ENCODE peak calls at places on chromosomes 4 and X, in six cellular contexts. W is upper lobe of left lung, G is transverse colon, X is tibial nerve, O is A549, E is ovary. D is an unnamed sample.

GRCh38 chrX:115650916-115651315 is 89.9 kb downstream of the PLS3 start:
- DNase-seq in E (no peak), O (peak), W (no peak), G (peak), X (no peak), D (peak)

GRCh38 chr4:100421356-100421978 is 96.4 kb downstream of the EMCN start:
- DNase-seq in X (no peak), W (no peak), O (peak), E (no peak), G (no peak), D (no peak)

GRCh38 chrX:123860983-123861382 is 1.1 kb downstream of the XIAP start:
- DNase-seq in E (no peak), X (no peak), W (no peak), O (no peak), G (no peak), D (no peak)

GRCh38 chr4:188190461-188190860 is 51.2 kb downstream of the TRIML1 start:
- DNase-seq in O (no peak), G (no peak), X (no peak), W (no peak), E (no peak), D (no peak)

GRCh38 chr4:10079951-10080873 is 36.4 kb downstream of the WDR1 start:
- DNase-seq in O (no peak), E (no peak), W (peak), G (no peak), X (no peak), D (peak)

GRCh38 chrX:39905475-39905889 is 192.3 kb downstream of the BCOR start:
- DNase-seq in X (no peak), G (peak), O (no peak), E (no peak), W (no peak), D (no peak)

GRCh38 chr4:156656911-156657310 is 314.7 kb downstream of the PDGFC start:
- DNase-seq in E (no peak), W (no peak), G (no peak), O (no peak), X (no peak), D (no peak)

GRCh38 chrX:57932266-57932665 is 22.0 kb upstream of the ZXDA start:
- DNase-seq in O (no peak), W (no peak), E (no peak), X (no peak), G (no peak), D (no peak)

GRCh38 chrX:2500091-2500680 is 590 bp downstream of the DHRSX start:
- DNase-seq in E (peak), W (peak), X (no peak), O (peak), G (peak), D (peak)

GRCh38 chrX:136896121-136896914 is 15.8 kb upstream of the RBMX start:
- DNase-seq in E (no peak), O (no peak), W (no peak), X (no peak), G (no peak), D (no peak)

GRCh38 chrX:54794004-54794403 is 4.1 kb downstream of the ITIH6 start:
- DNase-seq in G (no peak), W (no peak), O (no peak), X (no peak), E (no peak), D (no peak)

DNA sequence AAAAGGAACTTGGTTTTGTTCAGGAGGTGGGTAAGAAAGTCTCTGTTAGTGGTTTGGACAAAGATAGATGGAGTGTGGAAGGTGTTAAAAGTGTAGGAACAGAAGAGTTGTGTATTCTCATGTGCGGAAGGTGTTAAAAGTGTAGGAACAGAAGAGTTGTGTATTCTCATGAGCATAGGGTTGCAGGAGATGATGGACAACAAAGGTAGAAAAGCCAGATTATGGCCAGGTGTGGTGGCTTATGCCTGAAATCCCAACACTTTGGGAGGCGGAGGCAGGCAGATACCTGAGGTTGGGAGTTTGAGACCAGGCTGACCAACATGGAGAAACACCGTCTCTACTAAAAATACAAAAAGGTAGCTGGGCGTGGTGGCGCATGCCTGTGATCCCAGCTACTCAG is 2.5 kb downstream of the RPL34 start:
- DNase-seq in O (no peak), E (no peak), G (no peak), X (no peak), W (no peak), D (no peak)
- H3K4me3 ChIP-seq in O (peak), E (no peak), G (no peak), X (no peak), W (no peak), D (no peak)

DNA sequence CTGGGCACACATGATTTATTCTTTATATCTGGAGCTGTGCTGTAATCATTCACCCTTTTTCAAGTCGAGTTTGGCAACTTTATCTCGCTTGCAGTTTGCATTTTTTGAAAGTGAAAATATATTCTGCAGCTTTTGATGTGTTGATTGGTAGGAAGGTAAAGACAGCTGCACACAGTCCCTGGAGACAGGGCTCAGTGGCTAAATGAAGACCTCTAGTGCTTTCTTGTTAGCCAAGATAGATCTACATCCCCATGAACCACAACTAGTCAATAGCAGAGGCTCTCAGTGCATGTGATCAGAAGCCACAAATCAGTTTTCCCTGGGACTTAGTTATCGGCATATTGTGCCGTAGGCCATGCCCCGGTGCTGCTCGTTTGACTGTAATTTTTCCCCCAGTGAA is 587.7 kb upstream of the PITX2 start:
- DNase-seq in X (no peak), G (no peak), O (no peak), W (no peak), E (no peak), D (no peak)
- TF ChIP-seq EP300 in X (no peak), G (no peak), O (no peak), W (no peak), E (no peak), D (no peak)

GRCh38 chr4:158170691-158171455 is 2.0 kb downstream of the GASK1B start:
- DNase-seq in G (peak), X (peak), E (peak), W (peak), O (no peak), D (no peak)

GRCh38 chr4:158169516-158169915 is 3.3 kb downstream of the GASK1B start:
- DNase-seq in W (no peak), X (no peak), E (no peak), O (no peak), G (no peak), D (no peak)

GRCh38 chr4:158171456-158171790 is 1.4 kb downstream of the GASK1B start:
- DNase-seq in X (no peak), W (no peak), O (no peak), E (no peak), G (no peak), D (no peak)

GRCh38 chr4:158168606-158169005 is 4.2 kb downstream of the GASK1B start:
- DNase-seq in G (no peak), E (no peak), W (no peak), X (no peak), O (no peak), D (no peak)

GRCh38 chr4:158169931-158170690 is 2.7 kb downstream of the GASK1B start:
- DNase-seq in E (no peak), X (no peak), G (no peak), W (no peak), O (no peak), D (no peak)
- H3K4me3 ChIP-seq in E (peak), X (peak), G (peak), W (peak), O (no peak), D (peak)

GRCh38 chr4:94550352-94550751 is 98.6 kb downstream of the PDLIM5 start:
- DNase-seq in X (no peak), G (no peak), E (no peak), W (no peak), O (no peak), D (no peak)
- TF ChIP-seq EP300 in X (no peak), G (no peak), E (no peak), W (no peak), O (no peak), D (no peak)

GRCh38 chr4:20252656-20253271 is 1.1 kb downstream of the SLIT2 start:
- DNase-seq in G (peak), W (peak), E (peak), O (no peak), X (peak), D (no peak)

GRCh38 chr4:20251061-20251795 is 477 bp upstream of the SLIT2 start:
- DNase-seq in O (no peak), X (no peak), W (no peak), E (no peak), G (no peak), D (no peak)

GRCh38 chr4:20253272-20253798 is 1.6 kb downstream of the SLIT2 start:
- DNase-seq in W (no peak), X (no peak), O (no peak), E (no peak), G (no peak), D (no peak)

GRCh38 chr4:20253799-20254409 is 2.2 kb downstream of the SLIT2 start:
- DNase-seq in G (peak), W (peak), X (no peak), E (no peak), O (no peak), D (no peak)

GRCh38 chr4:20251796-20252655 is at the start of gene SLIT2:
- DNase-seq in G (peak), O (peak), X (peak), W (peak), E (peak), D (peak)
- H3K4me3 ChIP-seq in G (peak), O (peak), X (peak), W (peak), E (peak), D (peak)

DNA sequence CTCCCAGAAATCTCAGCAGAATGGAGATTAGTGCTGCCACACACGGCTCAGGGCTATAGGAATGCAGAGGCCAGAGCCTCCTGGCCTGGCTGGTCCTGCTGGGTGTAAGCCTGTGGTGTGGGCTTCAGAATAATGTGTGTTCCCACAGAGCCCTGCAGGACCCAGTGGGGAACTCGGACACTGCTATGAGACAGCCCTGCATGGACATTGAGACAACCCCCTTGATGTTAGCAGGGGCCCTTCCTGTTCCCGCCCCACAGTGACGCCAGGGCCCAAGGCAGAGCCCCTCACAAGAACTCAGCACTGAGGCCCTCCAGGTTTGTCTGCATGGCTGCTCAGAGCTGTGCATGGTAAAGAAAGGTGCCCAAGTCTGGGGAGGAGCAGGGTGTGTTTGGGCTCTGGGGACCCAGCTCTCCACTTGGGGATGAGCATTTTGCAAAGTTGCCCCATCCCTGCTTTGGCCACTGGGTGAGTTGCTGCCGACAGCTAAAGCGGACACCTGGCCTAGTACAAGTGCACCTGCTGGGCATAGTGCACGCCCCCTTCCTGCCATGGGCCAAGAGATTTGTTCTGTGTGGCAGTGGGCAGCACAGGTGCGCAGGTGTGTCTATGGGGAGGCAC is 1.9 kb upstream of the MXD4 start:
- DNase-seq in O (no peak), W (no peak), G (no peak), E (peak), X (no peak), D (no peak)
- TF ChIP-seq EP300 in O (no peak), W (no peak), G (no peak), E (no peak), X (no peak), D (no peak)

DNA sequence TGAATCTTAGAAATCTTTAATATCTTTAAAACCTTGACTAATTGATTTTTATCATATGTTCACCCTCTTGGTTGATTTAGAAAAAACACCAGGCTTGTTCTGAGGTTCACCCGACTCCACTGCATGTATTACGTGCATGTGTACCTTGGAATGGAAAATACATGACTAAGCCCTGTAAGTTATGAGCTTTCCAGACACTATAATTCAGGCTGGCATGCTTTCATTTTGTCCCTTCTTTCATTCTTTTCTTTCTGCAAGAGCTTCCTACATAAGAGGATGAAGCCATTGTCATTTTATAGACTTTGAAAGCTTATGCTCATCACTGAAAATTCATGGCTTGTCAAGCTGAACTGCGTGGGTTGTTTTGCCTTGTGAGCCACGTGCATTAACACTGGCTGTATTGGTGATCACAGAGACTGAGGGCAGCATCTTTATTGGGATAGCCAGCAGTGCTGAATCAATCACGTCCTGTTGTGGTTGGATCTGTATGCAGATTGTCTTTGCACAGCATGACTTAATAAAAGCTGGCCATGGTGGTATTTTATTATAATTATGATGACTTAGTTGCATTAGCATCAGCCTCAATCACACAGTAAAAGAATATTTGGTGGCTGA is 141.9 kb downstream of the SLIT2 start:
- DNase-seq in E (no peak), X (no peak), G (no peak), O (no peak), W (no peak), D (no peak)
- H3K4me3 ChIP-seq in E (no peak), X (no peak), G (no peak), O (no peak), W (no peak), D (no peak)

GRCh38 chr4:103012594-103012993 is 6.9 kb downstream of the SLC9B1 start:
- DNase-seq in O (no peak), E (no peak), W (no peak), G (no peak), X (no peak), D (no peak)
- TF ChIP-seq EP300 in O (no peak), E (no peak), W (no peak), G (peak), X (no peak), D (no peak)

GRCh38 chrX:23333842-23334535 is 660 bp upstream of the PTCHD1 start:
- DNase-seq in X (no peak), G (peak), W (no peak), O (no peak), E (no peak), D (no peak)
- H3K4me3 ChIP-seq in X (no peak), G (peak), W (peak), O (peak), E (peak), D (peak)

D was measured in stomach.